ENCODE peak calls at places on chromosomes 12 and 14, in five cellular contexts. One of them, this sample, is unnamed.

GRCh38 chr14:78232666-78233065 is 62.5 kb downstream of the NRXN3 start:
- DNase-seq in stimulated activated CD4-positive, alpha-beta T cell treated with anti-CD3 and anti-CD28 coated beads, TNF-alpha, amount 100 ng/mL, for 1 hour: no peak
- DNase-seq in SW 1271: no peak
- DNase-seq in ACHN: no peak
- DNase-seq in A549: no peak
- DNase-seq in this sample: no peak

GRCh38 chr14:92963301-92964123 is 40.6 kb downstream of the CHGA start:
- DNase-seq in ACHN: no peak
- DNase-seq in SW 1271: no peak
- DNase-seq in A549: no peak
- DNase-seq in stimulated activated CD4-positive, alpha-beta T cell treated with anti-CD3 and anti-CD28 coated beads, TNF-alpha, amount 100 ng/mL, for 1 hour: no peak
- DNase-seq in this sample: peak

GRCh38 chr12:40183745-40184144 is 41.1 kb upstream of the LRRK2 start:
- DNase-seq in SW 1271: no peak
- DNase-seq in stimulated activated CD4-positive, alpha-beta T cell treated with anti-CD3 and anti-CD28 coated beads, TNF-alpha, amount 100 ng/mL, for 1 hour: no peak
- DNase-seq in A549: no peak
- DNase-seq in ACHN: no peak
- DNase-seq in this sample: no peak

GRCh38 chr12:94725375-94726168 is 75.2 kb upstream of the TMCC3 start:
- DNase-seq in SW 1271: no peak
- DNase-seq in A549: peak
- DNase-seq in ACHN: peak
- DNase-seq in stimulated activated CD4-positive, alpha-beta T cell treated with anti-CD3 and anti-CD28 coated beads, TNF-alpha, amount 100 ng/mL, for 1 hour: no peak
- DNase-seq in this sample: peak

GRCh38 chr12:52014567-52015392 is 8.0 kb downstream of the TAMALIN start:
- DNase-seq in SW 1271: no peak
- DNase-seq in stimulated activated CD4-positive, alpha-beta T cell treated with anti-CD3 and anti-CD28 coated beads, TNF-alpha, amount 100 ng/mL, for 1 hour: no peak
- DNase-seq in A549: no peak
- DNase-seq in ACHN: no peak
- DNase-seq in this sample: no peak

GRCh38 chr12:121371404-121371803 is 19.2 kb upstream of the ANAPC5 start:
- DNase-seq in A549: no peak
- DNase-seq in stimulated activated CD4-positive, alpha-beta T cell treated with anti-CD3 and anti-CD28 coated beads, TNF-alpha, amount 100 ng/mL, for 1 hour: no peak
- DNase-seq in ACHN: no peak
- DNase-seq in SW 1271: no peak
- DNase-seq in this sample: no peak

GRCh38 chr12:111792155-111792876 is 25.6 kb downstream of the ALDH2 start:
- DNase-seq in SW 1271: no peak
- DNase-seq in A549: no peak
- DNase-seq in ACHN: peak
- DNase-seq in stimulated activated CD4-positive, alpha-beta T cell treated with anti-CD3 and anti-CD28 coated beads, TNF-alpha, amount 100 ng/mL, for 1 hour: no peak
- DNase-seq in this sample: peak

GRCh38 chr12:12642916-12643315 is 31.2 kb downstream of the CREBL2 start:
- DNase-seq in A549: no peak
- DNase-seq in SW 1271: no peak
- DNase-seq in stimulated activated CD4-positive, alpha-beta T cell treated with anti-CD3 and anti-CD28 coated beads, TNF-alpha, amount 100 ng/mL, for 1 hour: no peak
- DNase-seq in ACHN: no peak
- DNase-seq in this sample: peak

GRCh38 chr14:89429206-89430091 is 12.4 kb upstream of the FOXN3 start:
- DNase-seq in A549: no peak
- DNase-seq in ACHN: peak
- DNase-seq in SW 1271: no peak
- DNase-seq in stimulated activated CD4-positive, alpha-beta T cell treated with anti-CD3 and anti-CD28 coated beads, TNF-alpha, amount 100 ng/mL, for 1 hour: no peak
- DNase-seq in this sample: no peak

GRCh38 chr14:92408186-92408585 is 85.2 kb downstream of the SLC24A4 start:
- DNase-seq in stimulated activated CD4-positive, alpha-beta T cell treated with anti-CD3 and anti-CD28 coated beads, TNF-alpha, amount 100 ng/mL, for 1 hour: no peak
- DNase-seq in SW 1271: no peak
- DNase-seq in ACHN: no peak
- DNase-seq in A549: no peak
- DNase-seq in this sample: peak

GRCh38 chr14:33636715-33637114 is 314.2 kb downstream of the EGLN3 start:
- DNase-seq in stimulated activated CD4-positive, alpha-beta T cell treated with anti-CD3 and anti-CD28 coated beads, TNF-alpha, amount 100 ng/mL, for 1 hour: no peak
- DNase-seq in SW 1271: no peak
- DNase-seq in ACHN: no peak
- DNase-seq in A549: no peak
- DNase-seq in this sample: no peak

GRCh38 chr12:12397184-12397583 is 40.3 kb downstream of the BORCS5 start:
- DNase-seq in A549: no peak
- DNase-seq in ACHN: no peak
- DNase-seq in stimulated activated CD4-positive, alpha-beta T cell treated with anti-CD3 and anti-CD28 coated beads, TNF-alpha, amount 100 ng/mL, for 1 hour: no peak
- DNase-seq in SW 1271: no peak
- DNase-seq in this sample: no peak

GRCh38 chr12:27969901-27970390 is 2.6 kb downstream of the PTHLH start:
- DNase-seq in ACHN: peak
- DNase-seq in SW 1271: peak
- DNase-seq in A549: peak
- DNase-seq in stimulated activated CD4-positive, alpha-beta T cell treated with anti-CD3 and anti-CD28 coated beads, TNF-alpha, amount 100 ng/mL, for 1 hour: no peak
- DNase-seq in this sample: peak

GRCh38 chr14:31510222-31510621 is 22.4 kb upstream of the GPR33 start:
- DNase-seq in ACHN: peak
- DNase-seq in A549: peak
- DNase-seq in stimulated activated CD4-positive, alpha-beta T cell treated with anti-CD3 and anti-CD28 coated beads, TNF-alpha, amount 100 ng/mL, for 1 hour: no peak
- DNase-seq in SW 1271: no peak
- DNase-seq in this sample: peak

GRCh38 chr14:81211844-81212243 is 8.9 kb downstream of the GTF2A1 start:
- DNase-seq in A549: no peak
- DNase-seq in stimulated activated CD4-positive, alpha-beta T cell treated with anti-CD3 and anti-CD28 coated beads, TNF-alpha, amount 100 ng/mL, for 1 hour: no peak
- DNase-seq in SW 1271: no peak
- DNase-seq in ACHN: peak
- DNase-seq in this sample: peak

GRCh38 chr12:93741741-93742085 is 64.5 kb downstream of the CRADD start:
- DNase-seq in stimulated activated CD4-positive, alpha-beta T cell treated with anti-CD3 and anti-CD28 coated beads, TNF-alpha, amount 100 ng/mL, for 1 hour: no peak
- DNase-seq in SW 1271: no peak
- DNase-seq in A549: peak
- DNase-seq in ACHN: peak
- DNase-seq in this sample: peak

GRCh38 chr14:56173360-56173922 is 55.2 kb downstream of the PELI2 start:
- DNase-seq in ACHN: no peak
- DNase-seq in A549: no peak
- DNase-seq in SW 1271: no peak
- DNase-seq in stimulated activated CD4-positive, alpha-beta T cell treated with anti-CD3 and anti-CD28 coated beads, TNF-alpha, amount 100 ng/mL, for 1 hour: no peak
- DNase-seq in this sample: no peak

GRCh38 chr14:105889666-105890473 is 363.5 kb downstream of the TMEM121 start:
- DNase-seq in A549: no peak
- DNase-seq in stimulated activated CD4-positive, alpha-beta T cell treated with anti-CD3 and anti-CD28 coated beads, TNF-alpha, amount 100 ng/mL, for 1 hour: no peak
- DNase-seq in SW 1271: no peak
- DNase-seq in ACHN: no peak
- DNase-seq in this sample: no peak

GRCh38 chr14:105502446-105503295 is 11.6 kb downstream of the TEDC1 start:
- DNase-seq in SW 1271: no peak
- DNase-seq in stimulated activated CD4-positive, alpha-beta T cell treated with anti-CD3 and anti-CD28 coated beads, TNF-alpha, amount 100 ng/mL, for 1 hour: no peak
- DNase-seq in A549: no peak
- DNase-seq in ACHN: no peak
- DNase-seq in this sample: no peak

GRCh38 chr12:24596768-24597388 is 352.0 kb downstream of the BCAT1 start:
- DNase-seq in ACHN: peak
- DNase-seq in stimulated activated CD4-positive, alpha-beta T cell treated with anti-CD3 and anti-CD28 coated beads, TNF-alpha, amount 100 ng/mL, for 1 hour: no peak
- DNase-seq in A549: peak
- DNase-seq in SW 1271: no peak
- DNase-seq in this sample: peak